ENCODE peak calls at places on chromosomes 4 and X, in six cellular contexts. U, F, J, K, Z and X are unnamed samples.

GRCh38 chrX:151966236-151966635 is 8.2 kb downstream of the GABRE start:
- DNase-seq in U (no peak), F (no peak), J (no peak), K (no peak), Z (no peak), X (no peak)

GRCh38 chrX:1465261-1466231 is 12.8 kb upstream of the ASMTL start:
- DNase-seq in U (peak; percentile 67), F (no peak), J (no peak), K (no peak), Z (peak; percentile 57), X (no peak)

GRCh38 chr4:113637823-113638691 is 123.5 kb downstream of the CAMK2D start:
- DNase-seq in U (no peak), F (no peak), J (no peak), K (no peak), Z (no peak), X (no peak)

GRCh38 chrX:13220916-13221315 is 98.9 kb downstream of the ATXN3L start:
- DNase-seq in U (no peak), F (no peak), J (no peak), K (no peak), Z (no peak), X (no peak)

GRCh38 chr4:180059216-180059881 is 2183.9 kb upstream of the TENM3 start:
- DNase-seq in U (no peak), F (peak; percentile 57), J (no peak), K (no peak), Z (no peak), X (no peak)

GRCh38 chr4:169352332-169352731 is 81.6 kb upstream of the SH3RF1 start:
- DNase-seq in U (no peak), F (no peak), J (no peak), K (no peak), Z (no peak), X (no peak)

GRCh38 chr4:11929080-11929479 is 500.4 kb upstream of the HS3ST1 start:
- DNase-seq in U (no peak), F (no peak), J (no peak), K (no peak), Z (no peak), X (no peak)

GRCh38 chr4:41885456-41885855 is 49.8 kb upstream of the TMEM33 start:
- DNase-seq in U (no peak), F (no peak), J (no peak), K (no peak), Z (no peak), X (no peak)

GRCh38 chr4:6470502-6471302 is 1.7 kb downstream of the PPP2R2C start:
- DNase-seq in U (peak; percentile 73), F (peak; percentile 26), J (peak; percentile 61), K (peak; percentile 70), Z (peak; percentile 75), X (no peak)

GRCh38 chr4:84887824-84888223 is 78.7 kb downstream of the WDFY3 start:
- DNase-seq in U (no peak), F (no peak), J (no peak), K (no peak), Z (no peak), X (no peak)

GRCh38 chr4:78845469-78845868 is 69.3 kb downstream of the BMP2K start:
- DNase-seq in U (no peak), F (no peak), J (no peak), K (no peak), Z (no peak), X (no peak)

GRCh38 chr4:75344915-75345314 is 169.3 kb downstream of the RCHY1 start:
- DNase-seq in U (no peak), F (no peak), J (peak; percentile 4), K (no peak), Z (no peak), X (no peak)

GRCh38 chr4:56466910-56467283 is 520 bp upstream of the SRP72 start:
- DNase-seq in U (no peak), F (no peak), J (no peak), K (no peak), Z (no peak), X (no peak)

GRCh38 chr4:70844180-70844579 is 4.5 kb upstream of the GRSF1 start:
- DNase-seq in U (no peak), F (no peak), J (no peak), K (no peak), Z (no peak), X (no peak)

GRCh38 chr4:130530505-130530904 is 1434.6 kb downstream of the C4orf33 start:
- DNase-seq in U (no peak), F (no peak), J (no peak), K (no peak), Z (no peak), X (no peak)

GRCh38 chr4:139279723-139280620 is at the start of gene MGARP:
- DNase-seq in U (no peak), F (peak; percentile 51), J (peak; percentile 10), K (peak; percentile 16), Z (no peak), X (peak; percentile 59)

GRCh38 chr4:167233523-167234387 is 539 bp downstream of the SPOCK3 start:
- DNase-seq in U (no peak), F (peak; percentile 24), J (peak; percentile 1), K (no peak), Z (no peak), X (no peak)

GRCh38 chrX:136065044-136065671 is 79.9 kb downstream of the SLC9A6 start:
- DNase-seq in U (no peak), F (peak; percentile 5), J (no peak), K (peak; percentile 59), Z (peak; percentile 86), X (no peak)

GRCh38 chrX:110509778-110510510 is 151.3 kb downstream of the RTL9 start:
- DNase-seq in U (no peak), F (peak; percentile 14), J (no peak), K (no peak), Z (no peak), X (no peak)

GRCh38 chr4:55216871-55217635 is 91.7 kb upstream of the KDR start:
- DNase-seq in U (no peak), F (no peak), J (no peak), K (no peak), Z (no peak), X (no peak)

GRCh38 chr4:186840771-186841301 is 117.2 kb upstream of the FAT1 start:
- DNase-seq in U (no peak), F (no peak), J (no peak), K (no peak), Z (peak; percentile 70), X (no peak)

GRCh38 chr4:1105662-1106061 is 7.7 kb downstream of the RNF212 start:
- DNase-seq in U (no peak), F (no peak), J (no peak), K (no peak), Z (no peak), X (no peak)

GRCh38 chr4:73721901-73722300 is 18.5 kb upstream of the CXCL8 start:
- DNase-seq in U (no peak), F (no peak), J (no peak), K (no peak), Z (no peak), X (no peak)

GRCh38 chrX:66399273-66399672 is 235.2 kb downstream of the HEPH start:
- DNase-seq in U (no peak), F (no peak), J (no peak), K (no peak), Z (no peak), X (no peak)

GRCh38 chr4:138901177-138901576 is 114.4 kb upstream of the NOCT start:
- DNase-seq in U (no peak), F (no peak), J (no peak), K (no peak), Z (no peak), X (no peak)

GRCh38 chr4:40848251-40848650 is 98.5 kb downstream of the NSUN7 start:
- DNase-seq in U (no peak), F (no peak), J (no peak), K (no peak), Z (peak; percentile 25), X (no peak)

GRCh38 chr4:5878359-5878758 is 14.5 kb downstream of the CRMP1 start:
- DNase-seq in U (no peak), F (no peak), J (no peak), K (no peak), Z (no peak), X (no peak)

GRCh38 chrX:105658136-105658535 is 164.2 kb upstream of the NRK start:
- DNase-seq in U (no peak), F (no peak), J (no peak), K (no peak), Z (no peak), X (no peak)

GRCh38 chr4:39785031-39785430 is 87.1 kb downstream of the UBE2K start:
- DNase-seq in U (no peak), F (no peak), J (no peak), K (no peak), Z (no peak), X (no peak)

GRCh38 chr4:77120888-77121508 is 36.0 kb upstream of the CCNG2 start:
- DNase-seq in U (no peak), F (no peak), J (no peak), K (no peak), Z (no peak), X (no peak)
- TF ChIP-seq CTCF in U (no peak), F (no peak), J (no peak), K (no peak), Z (no peak), X (no peak)

GRCh38 chr4:53456178-53456577 is 78.7 kb downstream of the FIP1L1 start:
- DNase-seq in U (no peak), F (no peak), J (no peak), K (no peak), Z (no peak), X (no peak)
- H3K4me3 ChIP-seq in U (no peak overlapping the region), F (no peak overlapping the region), J (no peak overlapping the region), K (no peak overlapping the region), Z (no peak overlapping the region), X (no peak overlapping the region)

DNA sequence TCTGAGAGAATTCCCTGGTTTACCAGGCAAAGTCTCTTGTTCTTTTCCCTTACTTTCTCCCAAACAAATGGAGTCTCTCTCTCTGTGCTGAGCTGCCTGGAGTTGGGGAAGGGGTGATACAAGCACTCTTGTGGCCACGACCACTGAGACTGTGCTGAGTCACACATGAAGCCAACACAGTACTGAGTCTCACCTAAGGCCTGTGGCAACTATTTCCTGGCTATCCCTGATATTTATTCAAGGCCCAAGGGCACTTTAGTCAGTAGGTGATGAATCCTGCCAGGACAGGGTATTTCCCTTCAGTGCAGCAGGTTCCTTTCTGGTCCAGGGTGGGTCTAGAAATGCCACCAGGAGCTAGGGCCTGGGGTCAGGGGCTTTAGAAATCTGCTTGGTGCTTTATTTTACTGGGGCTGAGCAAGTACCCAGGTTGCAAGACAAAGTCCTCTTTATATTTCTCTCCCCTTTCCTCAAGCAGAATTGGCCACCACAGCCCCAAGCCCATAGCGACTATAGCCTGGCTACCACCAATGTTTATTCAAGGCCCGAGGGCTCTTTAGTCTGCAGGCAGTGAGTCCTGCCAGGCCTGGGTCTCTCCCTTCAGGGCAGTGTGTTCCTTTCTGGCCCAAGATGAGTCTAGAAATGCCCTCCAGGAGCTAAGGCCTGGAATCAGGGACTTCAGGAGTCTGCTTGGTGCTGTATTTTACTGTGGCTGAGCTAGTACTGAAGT is 10.5 kb downstream of the ARL13A start:
- DNase-seq in U (no peak), F (no peak), J (peak; percentile 8), K (no peak), Z (no peak), X (no peak)
- H3K27ac ChIP-seq in U (no peak overlapping the region), F (no peak overlapping the region), J (peak overlapping the region; percentile 79), K (no peak overlapping the region), Z (no peak overlapping the region), X (peak overlapping the region; percentile 49)

DNA sequence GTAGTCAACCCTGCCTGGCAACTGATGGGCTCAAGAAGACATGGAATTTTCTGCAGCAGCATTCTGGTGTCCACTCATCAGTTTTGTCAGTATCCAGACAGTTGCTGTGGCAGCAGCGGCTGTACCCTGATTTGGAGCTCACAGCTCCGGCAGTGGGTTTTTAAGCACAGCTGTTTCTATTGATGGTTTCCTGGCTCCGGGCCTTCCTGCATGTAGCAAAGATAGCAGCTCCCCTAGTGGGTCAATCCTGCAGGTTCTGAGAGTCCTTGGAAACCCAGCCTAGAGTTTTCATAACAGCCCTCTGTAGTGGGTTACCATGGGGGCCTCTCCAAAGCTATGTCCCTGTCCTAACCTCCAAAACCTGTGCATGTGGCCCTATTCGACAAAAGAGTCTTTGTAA is 84.0 kb upstream of the ATP6AP2 start:
- DNase-seq in U (no peak), F (no peak), J (no peak), K (no peak), Z (no peak), X (no peak)
- TF ChIP-seq CTCF in U (no peak), F (peak; percentile 40), J (no peak), K (peak; percentile 38), Z (no peak), X (no peak)